ENCODE peak calls at places on chromosomes 6 and 20, in five cellular contexts. S is NT2/D1, O is H1, F is GM12878, P is HepG2. I is an unnamed sample.

GRCh38 chr20:18811186-18811585 is 2.4 kb upstream of the SCP2D1 start:
- DNase-seq in S (no peak), O (no peak), F (no peak), P (no peak), I (no peak)

GRCh38 chr6:39312912-39313525 is 1.2 kb downstream of the KCNK17 start:
- DNase-seq in S (no peak), O (peak), F (no peak), P (no peak), I (no peak)

GRCh38 chr6:40262363-40262762 is 324.8 kb downstream of the LRFN2 start:
- DNase-seq in S (no peak), O (no peak), F (no peak), P (no peak), I (no peak)

GRCh38 chr6:78530208-78530607 is 337.1 kb upstream of the IRAK1BP1 start:
- DNase-seq in S (no peak), O (no peak), F (no peak), P (no peak), I (no peak)

GRCh38 chr6:26394289-26394688 is 7.8 kb upstream of the BTN3A1 start:
- DNase-seq in S (no peak), O (no peak), F (no peak), P (peak), I (no peak)

GRCh38 chr6:34138924-34139323 is 7.0 kb downstream of the GRM4 start:
- DNase-seq in S (no peak), O (no peak), F (no peak), P (no peak), I (no peak)

GRCh38 chr6:17984822-17985660 is 2.4 kb downstream of the KIF13A start:
- DNase-seq in S (no peak), O (peak), F (no peak), P (no peak), I (no peak)

GRCh38 chr6:166554316-166554715 is 32.2 kb downstream of the RAMACL start:
- DNase-seq in S (no peak), O (no peak), F (no peak), P (no peak), I (no peak)

GRCh38 chr20:62584671-62585512 is 57.4 kb upstream of the SLCO4A1 start:
- DNase-seq in S (no peak), O (no peak), F (no peak), P (no peak), I (no peak)

GRCh38 chr6:150267686-150268561 is 100.9 kb upstream of the IYD start:
- DNase-seq in S (no peak), O (no peak), F (no peak), P (no peak), I (no peak)

GRCh38 chr20:38167851-38168760 is 3.0 kb upstream of the TGM2 start:
- DNase-seq in S (no peak), O (no peak), F (no peak), P (peak), I (no peak)

GRCh38 chr6:112639436-112639835 is 292.3 kb downstream of the RFPL4B start:
- DNase-seq in S (no peak), O (no peak), F (no peak), P (no peak), I (no peak)

DNA sequence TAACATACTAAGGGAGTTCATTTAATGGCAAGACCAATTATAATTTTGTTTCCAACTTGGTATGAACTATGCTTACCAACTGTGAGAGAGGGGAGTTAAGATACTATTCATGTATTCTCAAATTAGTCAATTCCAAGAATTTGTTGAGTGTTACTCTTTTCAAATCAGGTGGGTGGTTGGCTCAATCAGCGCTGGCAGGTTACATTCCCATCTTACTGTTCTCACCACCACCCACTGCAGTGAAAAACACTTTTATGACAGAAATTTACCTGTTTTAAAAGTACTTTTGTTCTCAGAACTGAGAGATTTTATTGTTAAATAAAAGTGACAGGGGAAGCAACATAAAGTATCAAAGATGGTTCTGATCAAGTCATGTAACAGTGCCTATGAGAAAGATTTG is 642.0 kb downstream of the PRKN start:
- DNase-seq in S (no peak), O (no peak), F (no peak), P (no peak), I (no peak)
- TF ChIP-seq SUZ12 in S (no peak), O (no peak), F (no peak), P (no peak), I (no peak)

GRCh38 chr6:160127270-160128124 is 5.9 kb downstream of the SLC22A1 start:
- DNase-seq in S (no peak), O (no peak), F (no peak), P (no peak), I (no peak)

GRCh38 chr6:160124007-160124406 is 2.4 kb downstream of the SLC22A1 start:
- DNase-seq in S (no peak), O (no peak), F (no peak), P (no peak), I (no peak)

GRCh38 chr6:160121981-160122380 is 366 bp downstream of the SLC22A1 start:
- DNase-seq in S (no peak), O (no peak), F (no peak), P (no peak), I (no peak)

GRCh38 chr6:160122744-160123143 is 1.1 kb downstream of the SLC22A1 start:
- DNase-seq in S (no peak), O (no peak), F (no peak), P (no peak), I (no peak)

GRCh38 chr6:160124605-160125004 is 3.0 kb downstream of the SLC22A1 start:
- DNase-seq in S (no peak), O (no peak), F (no peak), P (no peak), I (no peak)
- TF ChIP-seq SUZ12 in S (no peak), O (no peak), F (no peak), P (no peak), I (no peak)

DNA sequence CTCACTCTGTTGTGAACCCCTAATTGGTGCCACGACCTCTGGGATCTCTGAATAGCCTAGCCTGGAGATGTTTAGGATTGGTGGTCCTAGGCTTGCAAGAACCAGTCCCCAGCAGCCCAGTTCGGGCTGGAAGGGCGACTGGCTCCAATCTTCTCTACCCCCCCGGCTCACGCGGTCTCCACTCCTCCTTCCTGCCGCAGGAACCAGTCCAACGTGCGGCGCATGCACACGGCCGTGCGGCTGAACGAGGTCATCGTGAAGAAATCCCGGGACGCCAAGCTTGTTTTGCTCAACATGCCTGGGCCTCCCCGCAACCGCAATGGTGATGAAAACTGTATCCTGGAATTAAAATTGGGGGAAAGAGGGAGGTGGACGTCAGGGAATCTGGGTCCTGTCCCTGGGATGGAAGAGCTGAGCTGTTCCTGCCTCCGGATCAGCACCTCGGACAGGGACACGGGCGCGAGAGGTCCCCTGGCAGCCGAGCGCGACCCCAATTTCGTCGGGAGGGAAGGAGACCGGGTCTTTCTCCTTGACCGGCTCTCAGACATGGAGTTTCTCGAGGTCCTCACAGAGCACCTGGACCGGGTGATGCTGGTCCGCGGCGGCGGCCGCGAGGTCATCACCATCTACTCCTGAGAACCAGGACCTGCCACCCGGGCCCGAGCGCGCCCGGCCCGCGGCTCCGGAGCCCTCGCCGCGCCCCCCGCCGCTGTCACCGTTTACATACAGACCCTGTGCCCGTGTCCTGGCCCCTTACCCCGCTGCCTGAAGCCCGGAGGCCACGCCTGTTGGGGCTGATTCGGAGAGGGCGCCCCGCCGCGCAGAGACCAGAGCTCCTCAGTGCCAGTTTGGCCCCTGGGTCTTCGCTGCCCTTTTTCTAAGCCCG is 28.2 kb downstream of the SLC12A5 start:
- DNase-seq in S (no peak), O (peak), F (no peak), P (no peak), I (no peak)
- TF ChIP-seq SUZ12 in S (no peak), O (no peak), F (no peak), P (no peak), I (no peak)

GRCh38 chr6:37489697-37490336 is 9.9 kb downstream of the CCDC167 start:
- DNase-seq in S (no peak), O (no peak), F (no peak), P (peak), I (no peak)
- TF ChIP-seq SUZ12 in S (no peak), O (no peak), F (no peak), P (no peak), I (no peak)

GRCh38 chr6:116355796-116356195 is 15.0 kb upstream of the DSE start:
- DNase-seq in S (no peak), O (no peak), F (no peak), P (no peak), I (no peak)

GRCh38 chr6:116352515-116353471 is 18.0 kb upstream of the DSE start:
- DNase-seq in S (no peak), O (no peak), F (peak), P (no peak), I (no peak)

GRCh38 chr6:116349216-116349615 is 21.5 kb upstream of the DSE start:
- DNase-seq in S (no peak), O (no peak), F (no peak), P (no peak), I (no peak)

DNA sequence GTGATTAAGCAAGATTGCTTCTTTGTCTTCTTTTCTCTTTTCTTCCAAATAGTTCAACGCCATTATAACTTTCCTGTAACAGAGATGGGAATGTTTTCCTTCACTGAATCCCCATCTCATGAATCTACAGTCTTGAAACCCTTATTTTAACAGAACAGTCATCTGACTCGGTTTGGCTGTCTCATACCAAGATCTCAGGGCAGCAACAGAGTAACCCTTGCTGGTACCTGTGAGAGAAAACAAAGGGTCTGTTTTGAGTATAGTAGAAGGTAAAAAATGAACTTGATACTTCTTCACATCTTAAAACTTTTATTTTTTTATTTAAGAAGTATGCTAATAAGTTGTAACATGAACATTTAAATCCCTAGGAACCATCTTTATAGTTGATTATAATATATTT is 19.6 kb upstream of the DSE start:
- DNase-seq in S (no peak), O (no peak), F (no peak), P (no peak), I (no peak)
- TF ChIP-seq SUZ12 in S (no peak), O (no peak), F (no peak), P (no peak), I (no peak)

GRCh38 chr6:141326426-141326825 is 806.3 kb upstream of the GJE1 start:
- DNase-seq in S (no peak), O (no peak), F (no peak), P (peak), I (no peak)
- TF ChIP-seq SUZ12 in S (no peak), O (no peak), F (no peak), P (no peak), I (no peak)